ENCODE peak calls at places on chromosomes 12 and 14, in five cellular contexts. K is A549, F is neural progenitor cell, G is astrocyte, M is uterus. D is an unnamed sample.
A peak's percentile ranks its signal among the peaks of the same experiment; 100 is the strongest.

GRCh38 chr14:77238356-77238755 is 32.6 kb downstream of the NGB start:
- DNase-seq in K (no peak), F (no peak), G (no peak), M (no peak), D (no peak)

GRCh38 chr14:73741386-73741875 is 27.2 kb upstream of the PNMA1 start:
- DNase-seq in K (no peak), F (peak; percentile 60), G (peak; percentile 68), M (peak; percentile 78), D (peak; percentile 79)

GRCh38 chr12:613996-614726 is 49.1 kb downstream of the NINJ2 start:
- DNase-seq in K (no peak), F (peak; percentile 61), G (no peak), M (no peak), D (peak; percentile 42)

GRCh38 chr14:51491776-51492175 is 159.9 kb upstream of the FRMD6 start:
- DNase-seq in K (no peak), F (no peak), G (no peak), M (no peak), D (no peak)

GRCh38 chr14:45798659-45799058 is 545.7 kb upstream of the MIS18BP1 start:
- DNase-seq in K (no peak), F (no peak), G (no peak), M (no peak), D (no peak)

GRCh38 chr14:103091041-103091882 is 3.3 kb upstream of the EXOC3L4 start:
- DNase-seq in K (peak; percentile 88), F (peak; percentile 84), G (no peak), M (no peak), D (peak; percentile 64)

GRCh38 chr12:128326419-128326818 is 59.4 kb downstream of the TMEM132C start:
- DNase-seq in K (no peak), F (peak; percentile 42), G (no peak), M (no peak), D (no peak)

GRCh38 chr12:39905152-39905551 is 200.7 kb downstream of the SLC2A13 start:
- DNase-seq in K (no peak), F (no peak), G (peak; percentile 60), M (peak; percentile 85), D (peak; percentile 56)

GRCh38 chr12:85834378-85834777 is 1.8 kb downstream of the RASSF9 start:
- DNase-seq in K (no peak), F (no peak), G (no peak), M (no peak), D (no peak)

GRCh38 chr14:73833024-73833423 is 18.6 kb upstream of the PTGR2 start:
- DNase-seq in K (no peak), F (no peak), G (peak; percentile 94), M (no peak), D (no peak)

GRCh38 chr12:76030378-76031080 is 1.0 kb downstream of the PHLDA1 start:
- DNase-seq in K (no peak), F (peak; percentile 37), G (no peak), M (peak; percentile 37), D (peak; percentile 31)

GRCh38 chr14:20606190-20606901 is 15.2 kb upstream of the RNASE12 start:
- DNase-seq in K (peak; percentile 44), F (peak; percentile 78), G (no peak), M (no peak), D (no peak)

GRCh38 chr12:111777345-111778045 is 10.8 kb downstream of the ALDH2 start:
- DNase-seq in K (peak; percentile 50), F (no peak), G (no peak), M (no peak), D (no peak)

GRCh38 chr12:118418385-118419057 is 42.2 kb downstream of the SUDS3 start:
- DNase-seq in K (no peak), F (no peak), G (no peak), M (no peak), D (no peak)

GRCh38 chr12:29287622-29288021 is 93.3 kb downstream of the ERGIC2 start:
- DNase-seq in K (no peak), F (peak; percentile 16), G (no peak), M (no peak), D (no peak)

GRCh38 chr14:102591372-102591943 is 991 bp upstream of the RCOR1 start:
- DNase-seq in K (no peak), F (peak; percentile 70), G (no peak), M (peak; percentile 58), D (peak; percentile 53)

GRCh38 chr14:49552630-49553029 is 33.5 kb downstream of the RPS29 start:
- DNase-seq in K (no peak), F (no peak), G (no peak), M (no peak), D (no peak)

GRCh38 chr12:76002598-76003262 is 28.8 kb downstream of the PHLDA1 start:
- DNase-seq in K (no peak), F (no peak), G (no peak), M (no peak), D (no peak)

GRCh38 chr12:23640754-23641153 is 308.7 kb downstream of the SOX5 start:
- DNase-seq in K (no peak), F (peak; percentile 91), G (no peak), M (no peak), D (no peak)

GRCh38 chr12:94180558-94181296 is 32.4 kb downstream of the PLXNC1 start:
- DNase-seq in K (no peak), F (no peak), G (no peak), M (no peak), D (no peak)

GRCh38 chr14:35682802-35683201 is 126.3 kb downstream of the RALGAPA1 start:
- DNase-seq in K (no peak), F (no peak), G (peak; percentile 30), M (no peak), D (no peak)

GRCh38 chr14:100438678-100439592 is 115.8 kb downstream of the SLC25A47 start:
- DNase-seq in K (peak; percentile 98), F (no peak), G (peak; percentile 94), M (peak; percentile 45), D (no peak)

GRCh38 chr12:88623777-88624548 is 43.7 kb upstream of the KITLG start:
- DNase-seq in K (no peak), F (peak; percentile 33), G (peak; percentile 51), M (no peak), D (no peak)

GRCh38 chr12:71683633-71684032 is 2.2 kb upstream of the TMEM19 start:
- DNase-seq in K (no peak), F (no peak), G (no peak), M (no peak), D (no peak)

GRCh38 chr14:32508281-32508680 is 179.2 kb downstream of the AKAP6 start:
- DNase-seq in K (no peak), F (no peak), G (no peak), M (no peak), D (no peak)
- H3K4me1 ChIP-seq in K (peaks cover 56% of the 10 kb centered on the region), F (no peaks in the 10 kb centered on the region), G (peaks cover 18% of the 10 kb centered on the region), M (no peaks in the 10 kb centered on the region), D (peaks cover 76% of the 10 kb centered on the region)

DNA sequence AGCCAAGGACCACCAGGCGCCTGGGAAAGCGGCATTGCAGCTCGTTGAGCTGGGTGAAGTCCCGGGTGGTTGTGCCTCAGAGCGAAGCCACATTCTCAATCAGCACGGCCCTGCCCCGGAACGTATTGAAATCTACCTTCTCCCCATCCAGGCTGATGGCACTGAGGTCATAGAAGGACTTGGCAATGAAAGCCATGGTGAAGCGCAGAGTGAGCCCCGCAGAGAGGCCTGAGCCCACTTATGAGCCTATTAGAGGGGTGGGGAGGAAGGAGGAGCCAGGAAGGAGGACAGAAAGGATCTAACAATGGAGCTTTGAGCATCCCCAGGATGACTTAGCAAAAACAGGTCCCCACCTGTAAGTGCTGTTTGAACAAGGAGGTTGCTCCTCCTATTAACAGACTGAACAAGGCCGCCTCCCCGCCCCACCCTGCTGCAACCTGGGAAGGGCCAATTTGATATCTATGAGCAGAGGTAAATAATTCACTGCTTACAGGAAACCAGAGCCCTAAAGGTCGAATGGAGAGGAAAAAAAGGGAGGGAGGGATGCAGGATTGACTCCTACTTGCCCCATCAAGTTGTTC is at the start of gene GPX2:
- DNase-seq in K (peak; percentile 47), F (no peak), G (no peak), M (no peak), D (no peak)
- H3K4me1 ChIP-seq in K (peaks cover 67% of the 10 kb centered on the region), F (no peaks in the 10 kb centered on the region), G (no peaks in the 10 kb centered on the region), M (no peaks in the 10 kb centered on the region), D (peaks cover 2% of the 10 kb centered on the region)

GRCh38 chr14:94728950-94729349 is 41.0 kb downstream of the GSC start:
- DNase-seq in K (no peak), F (peak; percentile 89), G (no peak), M (no peak), D (no peak)
- H3K4me1 ChIP-seq in K (no peaks in the 10 kb centered on the region), F (peaks cover 37% of the 10 kb centered on the region), G (no peaks in the 10 kb centered on the region), M (no peaks in the 10 kb centered on the region), D (no peaks in the 10 kb centered on the region)

DNA sequence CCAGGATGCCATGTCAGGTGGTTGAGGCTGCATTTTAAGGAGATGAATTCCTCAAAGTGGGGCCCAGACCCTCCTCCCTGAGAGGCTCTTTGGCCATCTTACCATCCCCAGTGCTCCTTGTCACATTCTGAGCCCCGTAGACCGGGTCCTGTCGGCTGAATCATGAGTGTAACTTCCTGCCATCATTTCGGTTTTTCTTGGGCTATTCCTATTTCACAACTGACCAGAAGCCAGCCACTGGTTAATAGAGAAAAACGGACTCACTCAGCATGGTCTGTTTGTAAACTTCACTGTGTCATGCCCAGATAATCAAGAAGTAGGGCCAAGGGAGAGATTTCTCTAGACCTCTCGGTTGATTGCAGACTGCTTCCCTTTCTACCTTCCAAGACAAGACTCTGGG is 6.6 kb downstream of the WNT5B start:
- DNase-seq in K (no peak), F (no peak), G (no peak), M (no peak), D (no peak)
- H3K4me1 ChIP-seq in K (peaks cover under 1% of the 10 kb centered on the region), F (peaks cover 22% of the 10 kb centered on the region), G (peaks cover 5% of the 10 kb centered on the region), M (no peaks in the 10 kb centered on the region), D (peaks cover 41% of the 10 kb centered on the region)

GRCh38 chr14:68399971-68400370 is 392.9 kb downstream of the ZFP36L1 start:
- DNase-seq in K (no peak), F (no peak), G (no peak), M (no peak), D (no peak)
- H3K4me1 ChIP-seq in K (peaks cover 36% of the 10 kb centered on the region), F (peaks cover 49% of the 10 kb centered on the region), G (peaks cover 21% of the 10 kb centered on the region), M (peaks cover 24% of the 10 kb centered on the region), D (peaks cover 82% of the 10 kb centered on the region)

GRCh38 chr12:124564232-124564958 is 3.0 kb downstream of the NCOR2 start:
- DNase-seq in K (no peak), F (peak; percentile 47), G (no peak), M (no peak), D (no peak)
- H3K4me1 ChIP-seq in K (peaks cover 33% of the 10 kb centered on the region), F (peaks cover 36% of the 10 kb centered on the region), G (peaks cover 32% of the 10 kb centered on the region), M (no peaks in the 10 kb centered on the region), D (peaks cover 92% of the 10 kb centered on the region)

GRCh38 chr12:6280672-6281071 is 29.8 kb upstream of the PLEKHG6 start:
- DNase-seq in K (no peak), F (no peak), G (no peak), M (no peak), D (no peak)
- H3K4me1 ChIP-seq in K (peaks cover 40% of the 10 kb centered on the region), F (peaks cover 6% of the 10 kb centered on the region), G (peaks cover 34% of the 10 kb centered on the region), M (peaks cover 5% of the 10 kb centered on the region), D (peaks cover 40% of the 10 kb centered on the region)

GRCh38 chr12:27531916-27532315 is 7.9 kb downstream of the PPFIBP1 start:
- DNase-seq in K (no peak), F (no peak), G (no peak), M (no peak), D (no peak)
- H3K4me1 ChIP-seq in K (peaks cover 11% of the 10 kb centered on the region), F (no peaks in the 10 kb centered on the region), G (peaks cover 24% of the 10 kb centered on the region), M (no peaks in the 10 kb centered on the region), D (peaks cover 98% of the 10 kb centered on the region)

GRCh38 chr12:3145546-3146310 is 68.5 kb downstream of the TSPAN9 start:
- DNase-seq in K (no peak), F (no peak), G (no peak), M (no peak), D (no peak)
- H3K4me1 ChIP-seq in K (no peaks in the 10 kb centered on the region), F (peaks cover 4% of the 10 kb centered on the region), G (peaks cover 8% of the 10 kb centered on the region), M (peaks cover 18% of the 10 kb centered on the region), D (peaks cover 94% of the 10 kb centered on the region)